ENCODE peak calls at places on chromosomes 5 and 9, in seven cellular contexts. One of them, this sample, is unnamed.

GRCh38 chr9:68919666-68920065 is 94.2 kb downstream of the PRKACG start:
- DNase-seq in HEK293T: no peak
- DNase-seq in Calu3: no peak
- DNase-seq in stimulated activated CD8-positive, alpha-beta memory T cell treated with anti-CD3 and anti-CD28 coated beads, Interleukin-15, amount 100 ng/mL, for 24 hours: no peak
- DNase-seq in Right ventricle myocardium inferior: no peak
- DNase-seq in stimulated activated CD4-positive, alpha-beta T cell treated with anti-CD3 and anti-CD28 coated beads, Interleukin-12 subunit alpha, Interleukin-12 subunit beta, amount 100 ng/mL, for 48 hours: no peak
- DNase-seq in fibroblast of mammary gland: no peak
- DNase-seq in this sample: no peak

GRCh38 chr5:91670565-91670964 is 287.4 kb upstream of the ARRDC3 start:
- DNase-seq in HEK293T: peak
- DNase-seq in Calu3: no peak
- DNase-seq in stimulated activated CD8-positive, alpha-beta memory T cell treated with anti-CD3 and anti-CD28 coated beads, Interleukin-15, amount 100 ng/mL, for 24 hours: no peak
- DNase-seq in Right ventricle myocardium inferior: peak
- DNase-seq in stimulated activated CD4-positive, alpha-beta T cell treated with anti-CD3 and anti-CD28 coated beads, Interleukin-12 subunit alpha, Interleukin-12 subunit beta, amount 100 ng/mL, for 48 hours: no peak
- DNase-seq in fibroblast of mammary gland: no peak
- DNase-seq in this sample: no peak

GRCh38 chr9:93452710-93453046 is 703 bp downstream of the FAM120AOS start:
- DNase-seq in HEK293T: no peak
- DNase-seq in Calu3: no peak
- DNase-seq in stimulated activated CD8-positive, alpha-beta memory T cell treated with anti-CD3 and anti-CD28 coated beads, Interleukin-15, amount 100 ng/mL, for 24 hours: no peak
- DNase-seq in Right ventricle myocardium inferior: no peak
- DNase-seq in stimulated activated CD4-positive, alpha-beta T cell treated with anti-CD3 and anti-CD28 coated beads, Interleukin-12 subunit alpha, Interleukin-12 subunit beta, amount 100 ng/mL, for 48 hours: no peak
- DNase-seq in fibroblast of mammary gland: no peak
- DNase-seq in this sample: peak

GRCh38 chr5:9483779-9484178 is 62.1 kb downstream of the SEMA5A start:
- DNase-seq in HEK293T: no peak
- DNase-seq in Calu3: no peak
- DNase-seq in stimulated activated CD8-positive, alpha-beta memory T cell treated with anti-CD3 and anti-CD28 coated beads, Interleukin-15, amount 100 ng/mL, for 24 hours: no peak
- DNase-seq in Right ventricle myocardium inferior: no peak
- DNase-seq in stimulated activated CD4-positive, alpha-beta T cell treated with anti-CD3 and anti-CD28 coated beads, Interleukin-12 subunit alpha, Interleukin-12 subunit beta, amount 100 ng/mL, for 48 hours: no peak
- DNase-seq in fibroblast of mammary gland: no peak
- DNase-seq in this sample: no peak

GRCh38 chr9:33638516-33638915 is 114.5 kb downstream of the ANKRD18B start:
- DNase-seq in HEK293T: no peak
- DNase-seq in Calu3: no peak
- DNase-seq in stimulated activated CD8-positive, alpha-beta memory T cell treated with anti-CD3 and anti-CD28 coated beads, Interleukin-15, amount 100 ng/mL, for 24 hours: no peak
- DNase-seq in Right ventricle myocardium inferior: no peak
- DNase-seq in stimulated activated CD4-positive, alpha-beta T cell treated with anti-CD3 and anti-CD28 coated beads, Interleukin-12 subunit alpha, Interleukin-12 subunit beta, amount 100 ng/mL, for 48 hours: no peak
- DNase-seq in fibroblast of mammary gland: no peak
- DNase-seq in this sample: no peak

GRCh38 chr5:111134080-111134479 is 41.9 kb downstream of the WDR36 start:
- DNase-seq in HEK293T: no peak
- DNase-seq in Calu3: no peak
- DNase-seq in stimulated activated CD8-positive, alpha-beta memory T cell treated with anti-CD3 and anti-CD28 coated beads, Interleukin-15, amount 100 ng/mL, for 24 hours: no peak
- DNase-seq in Right ventricle myocardium inferior: no peak
- DNase-seq in stimulated activated CD4-positive, alpha-beta T cell treated with anti-CD3 and anti-CD28 coated beads, Interleukin-12 subunit alpha, Interleukin-12 subunit beta, amount 100 ng/mL, for 48 hours: no peak
- DNase-seq in fibroblast of mammary gland: peak
- DNase-seq in this sample: peak

GRCh38 chr5:102581011-102581410 is 82.2 kb upstream of the SLCO6A1 start:
- DNase-seq in HEK293T: no peak
- DNase-seq in Calu3: no peak
- DNase-seq in stimulated activated CD8-positive, alpha-beta memory T cell treated with anti-CD3 and anti-CD28 coated beads, Interleukin-15, amount 100 ng/mL, for 24 hours: no peak
- DNase-seq in Right ventricle myocardium inferior: no peak
- DNase-seq in stimulated activated CD4-positive, alpha-beta T cell treated with anti-CD3 and anti-CD28 coated beads, Interleukin-12 subunit alpha, Interleukin-12 subunit beta, amount 100 ng/mL, for 48 hours: no peak
- DNase-seq in fibroblast of mammary gland: no peak
- DNase-seq in this sample: no peak

GRCh38 chr5:143648696-143649095 is 163.3 kb upstream of the HMHB1 start:
- DNase-seq in HEK293T: no peak
- DNase-seq in Calu3: no peak
- DNase-seq in stimulated activated CD8-positive, alpha-beta memory T cell treated with anti-CD3 and anti-CD28 coated beads, Interleukin-15, amount 100 ng/mL, for 24 hours: no peak
- DNase-seq in Right ventricle myocardium inferior: no peak
- DNase-seq in stimulated activated CD4-positive, alpha-beta T cell treated with anti-CD3 and anti-CD28 coated beads, Interleukin-12 subunit alpha, Interleukin-12 subunit beta, amount 100 ng/mL, for 48 hours: no peak
- DNase-seq in fibroblast of mammary gland: no peak
- DNase-seq in this sample: no peak

GRCh38 chr5:28430565-28431178 is 1392.3 kb upstream of the CDH9 start:
- DNase-seq in HEK293T: no peak
- DNase-seq in Calu3: no peak
- DNase-seq in stimulated activated CD8-positive, alpha-beta memory T cell treated with anti-CD3 and anti-CD28 coated beads, Interleukin-15, amount 100 ng/mL, for 24 hours: no peak
- DNase-seq in Right ventricle myocardium inferior: no peak
- DNase-seq in stimulated activated CD4-positive, alpha-beta T cell treated with anti-CD3 and anti-CD28 coated beads, Interleukin-12 subunit alpha, Interleukin-12 subunit beta, amount 100 ng/mL, for 48 hours: no peak
- DNase-seq in fibroblast of mammary gland: no peak
- DNase-seq in this sample: no peak

GRCh38 chr5:42636946-42637345 is 119.7 kb upstream of the CCDC152 start:
- DNase-seq in HEK293T: no peak
- DNase-seq in Calu3: no peak
- DNase-seq in stimulated activated CD8-positive, alpha-beta memory T cell treated with anti-CD3 and anti-CD28 coated beads, Interleukin-15, amount 100 ng/mL, for 24 hours: no peak
- DNase-seq in Right ventricle myocardium inferior: no peak
- DNase-seq in stimulated activated CD4-positive, alpha-beta T cell treated with anti-CD3 and anti-CD28 coated beads, Interleukin-12 subunit alpha, Interleukin-12 subunit beta, amount 100 ng/mL, for 48 hours: no peak
- DNase-seq in fibroblast of mammary gland: no peak
- DNase-seq in this sample: no peak

GRCh38 chr9:108125541-108125940 is 636.0 kb upstream of the KLF4 start:
- DNase-seq in HEK293T: peak
- DNase-seq in Calu3: no peak
- DNase-seq in stimulated activated CD8-positive, alpha-beta memory T cell treated with anti-CD3 and anti-CD28 coated beads, Interleukin-15, amount 100 ng/mL, for 24 hours: no peak
- DNase-seq in Right ventricle myocardium inferior: peak
- DNase-seq in stimulated activated CD4-positive, alpha-beta T cell treated with anti-CD3 and anti-CD28 coated beads, Interleukin-12 subunit alpha, Interleukin-12 subunit beta, amount 100 ng/mL, for 48 hours: no peak
- DNase-seq in fibroblast of mammary gland: no peak
- DNase-seq in this sample: no peak

GRCh38 chr9:88179080-88179521 is 40.8 kb upstream of the SPATA31C2 start:
- DNase-seq in HEK293T: no peak
- DNase-seq in Calu3: no peak
- DNase-seq in stimulated activated CD8-positive, alpha-beta memory T cell treated with anti-CD3 and anti-CD28 coated beads, Interleukin-15, amount 100 ng/mL, for 24 hours: no peak
- DNase-seq in Right ventricle myocardium inferior: peak
- DNase-seq in stimulated activated CD4-positive, alpha-beta T cell treated with anti-CD3 and anti-CD28 coated beads, Interleukin-12 subunit alpha, Interleukin-12 subunit beta, amount 100 ng/mL, for 48 hours: no peak
- DNase-seq in fibroblast of mammary gland: no peak
- DNase-seq in this sample: no peak

GRCh38 chr9:70949239-70949638 is 172.2 kb downstream of the TRPM3 start:
- DNase-seq in HEK293T: no peak
- DNase-seq in Calu3: no peak
- DNase-seq in stimulated activated CD8-positive, alpha-beta memory T cell treated with anti-CD3 and anti-CD28 coated beads, Interleukin-15, amount 100 ng/mL, for 24 hours: no peak
- DNase-seq in Right ventricle myocardium inferior: no peak
- DNase-seq in stimulated activated CD4-positive, alpha-beta T cell treated with anti-CD3 and anti-CD28 coated beads, Interleukin-12 subunit alpha, Interleukin-12 subunit beta, amount 100 ng/mL, for 48 hours: no peak
- DNase-seq in fibroblast of mammary gland: no peak
- DNase-seq in this sample: no peak

GRCh38 chr9:6681957-6682501 is 36.5 kb upstream of the GLDC start:
- DNase-seq in HEK293T: no peak
- DNase-seq in Calu3: no peak
- DNase-seq in stimulated activated CD8-positive, alpha-beta memory T cell treated with anti-CD3 and anti-CD28 coated beads, Interleukin-15, amount 100 ng/mL, for 24 hours: no peak
- DNase-seq in Right ventricle myocardium inferior: no peak
- DNase-seq in stimulated activated CD4-positive, alpha-beta T cell treated with anti-CD3 and anti-CD28 coated beads, Interleukin-12 subunit alpha, Interleukin-12 subunit beta, amount 100 ng/mL, for 48 hours: no peak
- DNase-seq in fibroblast of mammary gland: peak
- DNase-seq in this sample: no peak

GRCh38 chr9:550267-550790 is 291.2 kb upstream of the DMRT1 start:
- DNase-seq in HEK293T: no peak
- DNase-seq in Calu3: no peak
- DNase-seq in stimulated activated CD8-positive, alpha-beta memory T cell treated with anti-CD3 and anti-CD28 coated beads, Interleukin-15, amount 100 ng/mL, for 24 hours: no peak
- DNase-seq in Right ventricle myocardium inferior: no peak
- DNase-seq in stimulated activated CD4-positive, alpha-beta T cell treated with anti-CD3 and anti-CD28 coated beads, Interleukin-12 subunit alpha, Interleukin-12 subunit beta, amount 100 ng/mL, for 48 hours: no peak
- DNase-seq in fibroblast of mammary gland: no peak
- DNase-seq in this sample: no peak

GRCh38 chr5:96196407-96196806 is 234.8 kb upstream of the ELL2 start:
- DNase-seq in HEK293T: no peak
- DNase-seq in Calu3: no peak
- DNase-seq in stimulated activated CD8-positive, alpha-beta memory T cell treated with anti-CD3 and anti-CD28 coated beads, Interleukin-15, amount 100 ng/mL, for 24 hours: no peak
- DNase-seq in Right ventricle myocardium inferior: no peak
- DNase-seq in stimulated activated CD4-positive, alpha-beta T cell treated with anti-CD3 and anti-CD28 coated beads, Interleukin-12 subunit alpha, Interleukin-12 subunit beta, amount 100 ng/mL, for 48 hours: no peak
- DNase-seq in fibroblast of mammary gland: no peak
- DNase-seq in this sample: no peak

GRCh38 chr9:17813798-17814197 is 234.9 kb downstream of the SH3GL2 start:
- DNase-seq in HEK293T: no peak
- DNase-seq in Calu3: no peak
- DNase-seq in stimulated activated CD8-positive, alpha-beta memory T cell treated with anti-CD3 and anti-CD28 coated beads, Interleukin-15, amount 100 ng/mL, for 24 hours: no peak
- DNase-seq in Right ventricle myocardium inferior: no peak
- DNase-seq in stimulated activated CD4-positive, alpha-beta T cell treated with anti-CD3 and anti-CD28 coated beads, Interleukin-12 subunit alpha, Interleukin-12 subunit beta, amount 100 ng/mL, for 48 hours: no peak
- DNase-seq in fibroblast of mammary gland: no peak
- DNase-seq in this sample: no peak

GRCh38 chr5:96408276-96408777 is 24.7 kb downstream of the PCSK1 start:
- DNase-seq in HEK293T: no peak
- DNase-seq in Calu3: no peak
- DNase-seq in stimulated activated CD8-positive, alpha-beta memory T cell treated with anti-CD3 and anti-CD28 coated beads, Interleukin-15, amount 100 ng/mL, for 24 hours: no peak
- DNase-seq in Right ventricle myocardium inferior: no peak
- DNase-seq in stimulated activated CD4-positive, alpha-beta T cell treated with anti-CD3 and anti-CD28 coated beads, Interleukin-12 subunit alpha, Interleukin-12 subunit beta, amount 100 ng/mL, for 48 hours: no peak
- DNase-seq in fibroblast of mammary gland: peak
- DNase-seq in this sample: no peak

GRCh38 chr5:116441223-116441622 is 133.4 kb downstream of the SEMA6A start:
- DNase-seq in HEK293T: no peak
- DNase-seq in Calu3: no peak
- DNase-seq in stimulated activated CD8-positive, alpha-beta memory T cell treated with anti-CD3 and anti-CD28 coated beads, Interleukin-15, amount 100 ng/mL, for 24 hours: no peak
- DNase-seq in Right ventricle myocardium inferior: no peak
- DNase-seq in stimulated activated CD4-positive, alpha-beta T cell treated with anti-CD3 and anti-CD28 coated beads, Interleukin-12 subunit alpha, Interleukin-12 subunit beta, amount 100 ng/mL, for 48 hours: no peak
- DNase-seq in fibroblast of mammary gland: no peak
- DNase-seq in this sample: no peak

GRCh38 chr5:137310051-137310730 is 188.9 kb downstream of the SPOCK1 start:
- DNase-seq in HEK293T: no peak
- DNase-seq in Calu3: peak
- DNase-seq in stimulated activated CD8-positive, alpha-beta memory T cell treated with anti-CD3 and anti-CD28 coated beads, Interleukin-15, amount 100 ng/mL, for 24 hours: no peak
- DNase-seq in Right ventricle myocardium inferior: no peak
- DNase-seq in stimulated activated CD4-positive, alpha-beta T cell treated with anti-CD3 and anti-CD28 coated beads, Interleukin-12 subunit alpha, Interleukin-12 subunit beta, amount 100 ng/mL, for 48 hours: no peak
- DNase-seq in fibroblast of mammary gland: peak
- DNase-seq in this sample: peak

GRCh38 chr5:156149203-156149602 is 177.8 kb upstream of the SGCD start:
- DNase-seq in HEK293T: no peak
- DNase-seq in Calu3: no peak
- DNase-seq in stimulated activated CD8-positive, alpha-beta memory T cell treated with anti-CD3 and anti-CD28 coated beads, Interleukin-15, amount 100 ng/mL, for 24 hours: no peak
- DNase-seq in Right ventricle myocardium inferior: no peak
- DNase-seq in stimulated activated CD4-positive, alpha-beta T cell treated with anti-CD3 and anti-CD28 coated beads, Interleukin-12 subunit alpha, Interleukin-12 subunit beta, amount 100 ng/mL, for 48 hours: no peak
- DNase-seq in fibroblast of mammary gland: no peak
- DNase-seq in this sample: no peak

GRCh38 chr5:180323929-180324632 is 29.1 kb downstream of the GFPT2 start:
- DNase-seq in HEK293T: no peak
- DNase-seq in Calu3: no peak
- DNase-seq in stimulated activated CD8-positive, alpha-beta memory T cell treated with anti-CD3 and anti-CD28 coated beads, Interleukin-15, amount 100 ng/mL, for 24 hours: no peak
- DNase-seq in Right ventricle myocardium inferior: no peak
- DNase-seq in stimulated activated CD4-positive, alpha-beta T cell treated with anti-CD3 and anti-CD28 coated beads, Interleukin-12 subunit alpha, Interleukin-12 subunit beta, amount 100 ng/mL, for 48 hours: no peak
- DNase-seq in fibroblast of mammary gland: peak
- DNase-seq in this sample: no peak

GRCh38 chr5:122366501-122366900 is 54.5 kb downstream of the SNCAIP start:
- DNase-seq in HEK293T: no peak
- DNase-seq in Calu3: no peak
- DNase-seq in stimulated activated CD8-positive, alpha-beta memory T cell treated with anti-CD3 and anti-CD28 coated beads, Interleukin-15, amount 100 ng/mL, for 24 hours: no peak
- DNase-seq in Right ventricle myocardium inferior: no peak
- DNase-seq in stimulated activated CD4-positive, alpha-beta T cell treated with anti-CD3 and anti-CD28 coated beads, Interleukin-12 subunit alpha, Interleukin-12 subunit beta, amount 100 ng/mL, for 48 hours: no peak
- DNase-seq in fibroblast of mammary gland: no peak
- DNase-seq in this sample: no peak

GRCh38 chr9:8859416-8859815 is 1059.8 kb upstream of the DMAC1 start:
- DNase-seq in HEK293T: no peak
- DNase-seq in Calu3: no peak
- DNase-seq in stimulated activated CD8-positive, alpha-beta memory T cell treated with anti-CD3 and anti-CD28 coated beads, Interleukin-15, amount 100 ng/mL, for 24 hours: no peak
- DNase-seq in Right ventricle myocardium inferior: no peak
- DNase-seq in stimulated activated CD4-positive, alpha-beta T cell treated with anti-CD3 and anti-CD28 coated beads, Interleukin-12 subunit alpha, Interleukin-12 subunit beta, amount 100 ng/mL, for 48 hours: no peak
- DNase-seq in fibroblast of mammary gland: no peak
- DNase-seq in this sample: no peak

GRCh38 chr5:67799732-67800234 is 415.8 kb upstream of the PIK3R1 start:
- DNase-seq in HEK293T: no peak
- DNase-seq in Calu3: no peak
- DNase-seq in stimulated activated CD8-positive, alpha-beta memory T cell treated with anti-CD3 and anti-CD28 coated beads, Interleukin-15, amount 100 ng/mL, for 24 hours: no peak
- DNase-seq in Right ventricle myocardium inferior: peak
- DNase-seq in stimulated activated CD4-positive, alpha-beta T cell treated with anti-CD3 and anti-CD28 coated beads, Interleukin-12 subunit alpha, Interleukin-12 subunit beta, amount 100 ng/mL, for 48 hours: no peak
- DNase-seq in fibroblast of mammary gland: peak
- DNase-seq in this sample: no peak

GRCh38 chr9:27865031-27865438 is 291.8 kb upstream of the C9orf72 start:
- DNase-seq in HEK293T: no peak
- DNase-seq in Calu3: peak
- DNase-seq in stimulated activated CD8-positive, alpha-beta memory T cell treated with anti-CD3 and anti-CD28 coated beads, Interleukin-15, amount 100 ng/mL, for 24 hours: no peak
- DNase-seq in Right ventricle myocardium inferior: no peak
- DNase-seq in stimulated activated CD4-positive, alpha-beta T cell treated with anti-CD3 and anti-CD28 coated beads, Interleukin-12 subunit alpha, Interleukin-12 subunit beta, amount 100 ng/mL, for 48 hours: no peak
- DNase-seq in fibroblast of mammary gland: peak
- DNase-seq in this sample: no peak

GRCh38 chr9:33438926-33439511 is 8.4 kb downstream of the AQP3 start:
- DNase-seq in HEK293T: no peak
- DNase-seq in Calu3: no peak
- DNase-seq in stimulated activated CD8-positive, alpha-beta memory T cell treated with anti-CD3 and anti-CD28 coated beads, Interleukin-15, amount 100 ng/mL, for 24 hours: no peak
- DNase-seq in Right ventricle myocardium inferior: no peak
- DNase-seq in stimulated activated CD4-positive, alpha-beta T cell treated with anti-CD3 and anti-CD28 coated beads, Interleukin-12 subunit alpha, Interleukin-12 subunit beta, amount 100 ng/mL, for 48 hours: no peak
- DNase-seq in fibroblast of mammary gland: no peak
- DNase-seq in this sample: no peak

GRCh38 chr9:129740174-129740573 is 12.7 kb downstream of the PTGES start:
- DNase-seq in HEK293T: no peak
- DNase-seq in Calu3: no peak
- DNase-seq in stimulated activated CD8-positive, alpha-beta memory T cell treated with anti-CD3 and anti-CD28 coated beads, Interleukin-15, amount 100 ng/mL, for 24 hours: no peak
- DNase-seq in Right ventricle myocardium inferior: peak
- DNase-seq in stimulated activated CD4-positive, alpha-beta T cell treated with anti-CD3 and anti-CD28 coated beads, Interleukin-12 subunit alpha, Interleukin-12 subunit beta, amount 100 ng/mL, for 48 hours: no peak
- DNase-seq in fibroblast of mammary gland: no peak
- DNase-seq in this sample: no peak

GRCh38 chr5:5583832-5584231 is 161.4 kb downstream of the ICE1 start:
- DNase-seq in HEK293T: no peak
- DNase-seq in Calu3: no peak
- DNase-seq in stimulated activated CD8-positive, alpha-beta memory T cell treated with anti-CD3 and anti-CD28 coated beads, Interleukin-15, amount 100 ng/mL, for 24 hours: no peak
- DNase-seq in Right ventricle myocardium inferior: no peak
- DNase-seq in stimulated activated CD4-positive, alpha-beta T cell treated with anti-CD3 and anti-CD28 coated beads, Interleukin-12 subunit alpha, Interleukin-12 subunit beta, amount 100 ng/mL, for 48 hours: no peak
- DNase-seq in fibroblast of mammary gland: no peak
- DNase-seq in this sample: no peak

GRCh38 chr5:158175664-158176507 is 316.9 kb upstream of the CLINT1 start:
- DNase-seq in HEK293T: peak
- DNase-seq in Calu3: no peak
- DNase-seq in stimulated activated CD8-positive, alpha-beta memory T cell treated with anti-CD3 and anti-CD28 coated beads, Interleukin-15, amount 100 ng/mL, for 24 hours: no peak
- DNase-seq in Right ventricle myocardium inferior: no peak
- DNase-seq in stimulated activated CD4-positive, alpha-beta T cell treated with anti-CD3 and anti-CD28 coated beads, Interleukin-12 subunit alpha, Interleukin-12 subunit beta, amount 100 ng/mL, for 48 hours: no peak
- DNase-seq in fibroblast of mammary gland: no peak
- DNase-seq in this sample: no peak